ENCODE peak calls at places on chromosomes 2 and 18, in seven cellular contexts. K, C, U, R, L, S and D are unnamed samples.

GRCh38 chr2:224837558-224837957 is 121.4 kb upstream of the CCDC195 start:
- DNase-seq in K (no peak), C (no peak), U (no peak), R (no peak), L (no peak), S (no peak), D (no peak)

GRCh38 chr18:78305789-78306188 is 673.8 kb upstream of the SALL3 start:
- DNase-seq in K (no peak), C (no peak), U (no peak), R (no peak), L (no peak), S (no peak), D (no peak)

GRCh38 chr2:178860551-178860950 is 53.3 kb upstream of the TTN start:
- DNase-seq in K (no peak), C (no peak), U (no peak), R (no peak), L (no peak), S (no peak), D (no peak)

GRCh38 chr2:30758315-30758714 is 48.9 kb downstream of the CAPN13 start:
- DNase-seq in K (no peak), C (peak), U (no peak), R (no peak), L (no peak), S (no peak), D (no peak)

GRCh38 chr2:239472220-239472775 is 71.5 kb upstream of the HDAC4 start:
- DNase-seq in K (no peak), C (no peak), U (no peak), R (no peak), L (no peak), S (no peak), D (no peak)

GRCh38 chr2:69741281-69742169 is at the start of gene ANXA4:
- DNase-seq in K (peak), C (peak), U (no peak), R (peak), L (peak), S (peak), D (peak)

GRCh38 chr2:224017976-224018375 is 21.1 kb downstream of the SERPINE2 start:
- DNase-seq in K (no peak), C (no peak), U (no peak), R (no peak), L (no peak), S (no peak), D (no peak)

GRCh38 chr18:78984941-78985784 is 5.5 kb downstream of the SALL3 start:
- DNase-seq in K (no peak), C (no peak), U (no peak), R (no peak), L (peak), S (peak), D (peak)

GRCh38 chr2:98551316-98551715 is 57.0 kb downstream of the COA5 start:
- DNase-seq in K (no peak), C (no peak), U (no peak), R (no peak), L (no peak), S (no peak), D (no peak)

GRCh38 chr2:171160630-171161424 is at the start of gene TLK1:
- DNase-seq in K (peak), C (peak), U (peak), R (peak), L (no peak), S (peak), D (peak)

GRCh38 chr18:46916551-46917107 is 678 bp downstream of the PIAS2 start:
- DNase-seq in K (no peak), C (peak), U (no peak), R (no peak), L (no peak), S (peak), D (peak)

GRCh38 chr18:8747440-8747937 is 42.1 kb downstream of the MTCL1 start:
- DNase-seq in K (no peak), C (no peak), U (no peak), R (no peak), L (no peak), S (no peak), D (no peak)

GRCh38 chr2:23554054-23554697 is 169.2 kb downstream of the KLHL29 start:
- DNase-seq in K (no peak), C (no peak), U (no peak), R (no peak), L (no peak), S (no peak), D (no peak)

GRCh38 chr2:201777869-201778268 is 2.9 kb downstream of the ALS2 start:
- DNase-seq in K (no peak), C (no peak), U (no peak), R (no peak), L (no peak), S (no peak), D (no peak)

GRCh38 chr2:20093263-20094141 is 42.1 kb upstream of the LAPTM4A start:
- DNase-seq in K (peak), C (peak), U (no peak), R (peak), L (peak), S (peak), D (peak)

GRCh38 chr18:66511810-66512209 is 92.1 kb downstream of the CDH19 start:
- DNase-seq in K (no peak), C (no peak), U (no peak), R (no peak), L (no peak), S (no peak), D (no peak)

GRCh38 chr2:174493549-174494331 is 6.9 kb upstream of the GPR155 start:
- DNase-seq in K (no peak), C (no peak), U (no peak), R (no peak), L (no peak), S (no peak), D (no peak)

GRCh38 chr2:120231564-120231973 is 8.4 kb upstream of the TMEM185B start:
- DNase-seq in K (no peak), C (no peak), U (no peak), R (no peak), L (no peak), S (no peak), D (no peak)

GRCh38 chr18:74492259-74492658 is 3.9 kb upstream of the CNDP2 start:
- DNase-seq in K (no peak), C (no peak), U (no peak), R (no peak), L (no peak), S (no peak), D (no peak)

GRCh38 chr18:62839874-62840713 is 124.8 kb downstream of the PHLPP1 start:
- DNase-seq in K (no peak), C (no peak), U (no peak), R (no peak), L (no peak), S (no peak), D (no peak)

GRCh38 chr2:201644001-201644400 is 698 bp upstream of the TMEM237 start:
- DNase-seq in K (no peak), C (no peak), U (no peak), R (no peak), L (no peak), S (no peak), D (no peak)

GRCh38 chr18:78999939-79000338 is 20.3 kb downstream of the SALL3 start:
- DNase-seq in K (peak), C (no peak), U (no peak), R (no peak), L (no peak), S (no peak), D (peak)

GRCh38 chr18:73824684-73825083 is 322.9 kb downstream of the FBXO15 start:
- DNase-seq in K (no peak), C (no peak), U (no peak), R (no peak), L (no peak), S (no peak), D (no peak)

GRCh38 chr2:31563273-31563839 is 17.4 kb downstream of the SRD5A2 start:
- DNase-seq in K (no peak), C (no peak), U (no peak), R (no peak), L (no peak), S (no peak), D (no peak)

GRCh38 chr2:160493227-160494028 is at the start of gene RBMS1:
- DNase-seq in K (no peak), C (peak), U (no peak), R (no peak), L (no peak), S (peak), D (peak)

GRCh38 chr2:11560806-11561205 is 27.0 kb downstream of the GREB1 start:
- DNase-seq in K (no peak), C (no peak), U (no peak), R (no peak), L (no peak), S (no peak), D (no peak)

GRCh38 chr18:30094556-30094955 is 948.0 kb downstream of the DSC3 start:
- DNase-seq in K (no peak), C (no peak), U (no peak), R (no peak), L (no peak), S (no peak), D (no peak)
- TF ChIP-seq JUND in K (no peak), C (no peak), U (no peak), R (no peak), L (no peak), S (no peak), D (no peak)

DNA sequence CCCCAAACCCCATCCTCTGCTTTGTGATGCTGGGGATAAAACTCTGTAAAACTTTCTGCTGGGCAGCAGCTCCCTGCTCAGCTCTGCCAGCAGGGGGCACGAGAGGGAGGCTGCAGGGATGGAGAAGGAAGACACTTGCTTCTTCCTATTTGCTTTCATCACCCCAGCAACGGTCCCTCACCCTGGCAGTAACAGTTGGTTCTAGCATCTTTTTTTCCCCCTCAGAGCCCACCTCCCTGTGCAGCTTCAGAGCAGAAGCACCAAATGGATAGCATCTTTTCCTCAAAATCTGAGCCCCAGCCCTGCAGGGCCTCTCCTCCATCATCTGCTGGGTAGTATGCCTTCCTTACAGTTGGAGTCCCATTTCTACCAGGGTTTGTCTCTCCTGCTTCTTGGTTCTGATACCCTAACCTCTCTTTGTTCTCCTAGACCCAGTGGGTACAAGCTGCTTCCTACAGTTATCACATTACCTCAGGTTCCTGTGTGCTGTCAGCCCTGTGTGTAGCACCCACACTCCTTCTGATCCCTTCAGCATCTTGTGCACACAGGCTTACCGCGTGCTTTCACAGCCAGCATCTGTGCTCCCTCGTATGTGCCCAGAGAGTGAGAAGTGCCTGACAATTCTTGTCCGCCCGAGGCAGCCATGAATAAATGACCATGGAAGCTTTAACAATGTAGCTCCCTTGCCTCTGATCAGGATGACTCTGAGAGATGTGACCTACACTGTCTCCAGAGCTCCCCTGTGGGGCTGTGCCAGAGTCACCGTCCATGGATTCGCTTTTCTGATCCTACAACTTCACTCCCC is 14.5 kb downstream of the CKAP2L start:
- DNase-seq in K (no peak), C (peak), U (no peak), R (peak), L (no peak), S (peak), D (no peak)
- TF ChIP-seq JUND in K (no peak), C (no peak), U (no peak), R (peak), L (no peak), S (no peak), D (no peak)

GRCh38 chr2:237714690-237715458 is 83.7 kb upstream of the RBM44 start:
- DNase-seq in K (no peak), C (no peak), U (no peak), R (no peak), L (no peak), S (peak), D (no peak)
- TF ChIP-seq JUND in K (no peak), C (no peak), U (no peak), R (no peak), L (no peak), S (no peak), D (no peak)

DNA sequence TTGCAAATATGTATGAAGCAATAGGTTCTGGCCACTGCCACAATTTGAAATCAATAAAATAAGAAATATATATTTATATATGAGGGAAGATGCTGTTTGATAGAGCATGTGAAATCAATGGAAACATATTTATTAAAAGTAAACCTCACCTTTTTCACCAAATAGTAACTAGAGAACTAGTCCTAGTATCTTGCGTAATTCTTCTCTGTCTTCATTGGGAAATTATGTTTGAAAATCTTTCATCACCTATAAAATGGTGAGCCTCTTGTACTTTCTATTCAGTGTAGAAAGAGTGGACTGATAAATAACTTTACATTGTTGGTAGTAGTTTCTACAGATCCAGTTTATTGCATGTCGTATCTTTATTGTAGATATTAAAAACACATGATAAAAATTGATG is 103.0 kb downstream of the CD226 start:
- DNase-seq in K (no peak), C (no peak), U (no peak), R (no peak), L (no peak), S (no peak), D (no peak)
- TF ChIP-seq JUND in K (no peak), C (no peak), U (no peak), R (no peak), L (no peak), S (no peak), D (no peak)

GRCh38 chr2:180720861-180721260 is 259.5 kb upstream of the UBE2E3 start:
- DNase-seq in K (no peak), C (no peak), U (no peak), R (no peak), L (no peak), S (no peak), D (no peak)

GRCh38 chr2:180723712-180724111 is 256.7 kb upstream of the UBE2E3 start:
- DNase-seq in K (no peak), C (no peak), U (no peak), R (no peak), L (no peak), S (no peak), D (no peak)

GRCh38 chr2:180717588-180717987 is 262.8 kb upstream of the UBE2E3 start:
- DNase-seq in K (no peak), C (no peak), U (no peak), R (no peak), L (no peak), S (no peak), D (no peak)

GRCh38 chr2:180722551-180723239 is 257.7 kb upstream of the UBE2E3 start:
- DNase-seq in K (no peak), C (no peak), U (no peak), R (no peak), L (no peak), S (no peak), D (no peak)
- TF ChIP-seq JUND in K (no peak), C (no peak), U (no peak), R (no peak), L (no peak), S (no peak), D (no peak)

DNA sequence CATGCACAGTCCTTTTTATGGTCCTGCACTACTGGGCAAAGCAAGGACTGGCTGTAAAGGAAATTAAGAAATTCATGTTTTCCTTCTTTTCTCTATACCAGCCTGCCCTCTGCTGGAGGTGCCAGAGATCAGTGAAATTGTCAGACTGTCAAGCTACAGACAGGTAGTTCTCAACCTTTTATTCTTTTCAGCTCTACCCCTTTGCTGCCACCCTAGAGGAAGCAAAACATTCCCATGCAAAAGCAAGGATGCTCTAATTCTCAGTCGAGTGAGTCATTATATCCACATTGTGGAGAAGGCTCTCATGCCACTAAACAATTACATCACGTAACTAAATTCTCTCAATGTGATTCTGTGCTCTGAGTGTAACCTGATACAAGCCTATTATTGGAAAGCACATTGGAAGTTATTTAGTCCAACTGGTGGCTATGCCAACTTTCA is 25.0 kb upstream of the RAPGEF4 start:
- DNase-seq in K (no peak), C (peak), U (no peak), R (peak), L (no peak), S (peak), D (peak)
- TF ChIP-seq JUND in K (no peak), C (peak), U (no peak), R (no peak), L (no peak), S (no peak), D (no peak)